ENCODE peak calls at places on chromosomes 5 and 9, in six cellular contexts. D is lower leg skin, U is astrocyte of the spinal cord, S is astrocyte, O is fibroblast of lung, P is OCI-LY7. W is an unnamed sample.

GRCh38 chr5:110785356-110785755 is 46.5 kb downstream of the SLC25A46 start:
- DNase-seq in O (peak), U (peak), P (no peak), S (peak), D (no peak), W (no peak)

GRCh38 chr9:14910178-14910805 is at the start of gene FREM1:
- DNase-seq in U (peak), P (no peak), D (peak), O (peak), S (no peak), W (no peak)

GRCh38 chr9:75238311-75238976 is 150.1 kb downstream of the OSTF1 start:
- DNase-seq in U (peak), O (peak), D (peak), P (peak), S (peak), W (no peak)

GRCh38 chr9:100601216-100601615 is 23.3 kb downstream of the CAVIN4 start:
- DNase-seq in P (peak), S (peak), U (peak), D (no peak), O (peak), W (no peak)

GRCh38 chr5:95761771-95762680 is 30.9 kb downstream of the RHOBTB3 start:
- DNase-seq in D (no peak), U (peak), P (peak), O (peak), S (peak), W (no peak)

GRCh38 chr9:131676431-131676972 is 63.4 kb downstream of the RAPGEF1 start:
- DNase-seq in U (peak), P (peak), S (no peak), O (no peak), D (no peak), W (no peak)

GRCh38 chr5:146940295-146940694 is 61.7 kb upstream of the PPP2R2B start:
- DNase-seq in D (no peak), U (no peak), P (no peak), S (no peak), O (no peak), W (no peak)

GRCh38 chr9:29422445-29422844 is 1849.2 kb upstream of the C9orf72 start:
- DNase-seq in D (no peak), U (no peak), S (no peak), P (peak), O (no peak), W (no peak)

GRCh38 chr9:130635721-130636647 is 28.4 kb upstream of the PRDM12 start:
- DNase-seq in O (no peak), S (no peak), D (no peak), U (no peak), P (no peak), W (no peak)

GRCh38 chr9:106707722-106708121 is 155.2 kb upstream of the ZNF462 start:
- DNase-seq in D (no peak), O (peak), U (no peak), P (no peak), S (no peak), W (no peak)

GRCh38 chr9:37617837-37618236 is 25.4 kb upstream of the TOMM5 start:
- DNase-seq in U (peak), S (peak), P (no peak), D (no peak), O (peak), W (peak)

GRCh38 chr9:36560813-36561212 is 11.9 kb upstream of the MELK start:
- DNase-seq in P (no peak), D (no peak), S (no peak), O (peak), U (no peak), W (no peak)

GRCh38 chr5:147346006-147346561 is 111.3 kb downstream of the STK32A start:
- DNase-seq in S (no peak), P (no peak), O (no peak), U (no peak), D (no peak), W (no peak)

GRCh38 chr9:92639124-92639523 is 30.8 kb downstream of the IPPK start:
- DNase-seq in S (no peak), U (no peak), P (no peak), O (no peak), D (no peak), W (no peak)
- TF ChIP-seq CTCF in S (no peak), U (no peak), P (no peak), O (no peak), D (no peak), W (no peak)

DNA sequence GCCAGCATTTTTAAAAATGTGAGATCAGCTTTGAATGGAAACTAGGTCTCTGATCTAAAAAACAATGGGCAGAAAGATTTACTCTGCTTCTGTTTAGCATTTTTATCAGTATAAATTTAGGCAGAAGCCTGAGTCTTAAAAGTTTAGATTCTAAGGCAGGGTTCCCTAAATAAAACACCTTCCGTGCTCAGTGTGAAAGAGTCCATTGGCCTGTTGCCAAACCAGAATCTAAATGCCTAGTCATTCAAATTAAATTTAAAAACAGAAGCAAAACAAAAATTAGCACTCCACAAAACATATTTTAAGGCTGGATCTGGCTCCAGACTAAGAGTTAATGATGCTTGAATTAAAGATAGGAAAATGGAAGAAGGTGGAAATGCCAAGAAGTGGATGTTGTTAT is 4.5 kb downstream of the TYRP1 start:
- DNase-seq in D (no peak), S (peak), P (no peak), U (no peak), O (peak), W (no peak)
- H3K4me3 ChIP-seq in D (no peak), S (no peak), P (no peak), U (no peak), O (no peak), W (peak)

GRCh38 chr5:171850354-171850947 is 64.8 kb downstream of the SMIM23 start:
- DNase-seq in U (no peak), D (no peak), P (peak), S (no peak), O (no peak), W (no peak)
- TF ChIP-seq CTCF in U (peak), D (no peak), P (peak), S (peak), O (peak), W (peak)

GRCh38 chr9:95491543-95492330 is 25.0 kb downstream of the PTCH1 start:
- DNase-seq in O (no peak), S (no peak), D (no peak), U (no peak), P (peak), W (no peak)

GRCh38 chr9:95495529-95495928 is 21.2 kb downstream of the PTCH1 start:
- DNase-seq in U (no peak), D (no peak), P (no peak), S (no peak), O (no peak), W (no peak)

GRCh38 chr9:95495988-95496387 is 20.8 kb downstream of the PTCH1 start:
- DNase-seq in D (no peak), O (no peak), S (no peak), P (peak), U (no peak), W (no peak)

GRCh38 chr9:95494416-95495371 is 22.1 kb downstream of the PTCH1 start:
- DNase-seq in U (peak), O (peak), P (peak), S (peak), D (no peak), W (no peak)

DNA sequence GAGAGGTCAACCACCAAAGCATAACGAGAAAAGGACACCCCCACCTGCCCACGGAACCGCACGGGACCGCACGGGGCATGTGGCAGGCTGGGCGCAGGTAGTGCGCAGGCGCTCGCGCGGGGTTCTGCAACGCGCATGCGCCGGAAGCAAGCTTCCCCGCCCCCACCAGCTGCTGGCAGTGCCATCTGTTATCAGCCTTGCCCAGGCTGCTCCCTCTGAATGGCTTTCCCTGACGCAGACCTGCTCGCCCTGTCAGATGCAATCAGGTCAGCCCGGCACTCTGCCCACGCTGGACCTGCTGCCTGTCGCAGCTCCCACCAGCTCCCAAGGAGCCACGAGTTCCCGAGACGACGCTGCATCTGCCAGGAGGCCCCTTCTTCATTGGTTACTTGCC is 22.8 kb downstream of the PTCH1 start:
- DNase-seq in S (no peak), U (no peak), O (no peak), D (no peak), P (peak), W (no peak)
- H3K4me3 ChIP-seq in S (peak), U (peak), O (no peak), D (no peak), P (peak), W (no peak)

GRCh38 chr5:38596997-38597396 is 40.6 kb upstream of the LIFR start:
- DNase-seq in O (no peak), S (no peak), U (no peak), D (no peak), P (no peak), W (peak)

GRCh38 chr5:38598296-38598993 is 42.0 kb upstream of the LIFR start:
- DNase-seq in U (no peak), S (no peak), P (no peak), O (no peak), D (no peak), W (no peak)

GRCh38 chr5:38600334-38601045 is 44.0 kb upstream of the LIFR start:
- DNase-seq in S (no peak), O (peak), P (no peak), U (no peak), D (no peak), W (no peak)

GRCh38 chr5:38601133-38601842 is 44.8 kb upstream of the LIFR start:
- DNase-seq in P (no peak), D (no peak), S (no peak), U (no peak), O (no peak), W (no peak)

DNA sequence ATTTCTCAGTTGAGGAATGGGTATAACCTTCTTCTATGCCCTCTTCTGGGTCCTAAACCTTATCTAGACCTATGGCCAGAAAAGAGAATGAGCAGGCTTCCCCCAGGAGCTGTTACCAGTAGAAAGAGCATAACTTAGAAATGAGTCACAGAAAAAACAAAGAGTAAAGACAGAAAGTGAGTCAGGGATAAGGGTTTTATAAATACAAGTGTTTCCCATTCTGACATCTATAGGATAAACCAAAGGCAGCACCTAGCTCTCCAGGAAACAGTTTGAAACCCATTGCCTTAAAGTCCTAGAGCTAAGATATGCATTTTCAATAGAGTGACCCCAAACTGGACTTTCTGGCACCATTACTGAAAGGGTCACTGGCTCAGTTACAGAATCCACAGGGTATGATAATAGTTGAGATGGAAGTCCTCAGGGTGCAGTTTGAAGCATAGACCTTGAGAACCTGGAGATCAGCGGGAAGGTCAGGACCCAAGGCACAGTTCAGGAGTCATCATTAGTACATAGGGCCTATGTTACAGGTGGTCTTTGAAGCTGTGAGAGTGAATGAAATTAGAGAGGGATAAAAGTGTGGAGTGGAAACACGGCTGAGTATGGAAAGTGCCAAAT is 42.7 kb upstream of the LIFR start:
- DNase-seq in U (peak), D (no peak), O (peak), P (no peak), S (peak), W (no peak)
- TF ChIP-seq CTCF in U (no peak), D (no peak), O (no peak), P (no peak), S (no peak), W (no peak)

GRCh38 chr9:68781866-68782265 is 76.8 kb downstream of the PIP5K1B start:
- DNase-seq in P (no peak), U (no peak), D (no peak), O (no peak), S (no peak), W (no peak)

GRCh38 chr9:68779558-68780376 is 74.7 kb downstream of the PIP5K1B start:
- DNase-seq in S (peak), U (peak), O (peak), D (peak), P (peak), W (peak)

GRCh38 chr9:68780735-68781134 is 75.7 kb downstream of the PIP5K1B start:
- DNase-seq in P (peak), O (peak), D (no peak), S (peak), U (peak), W (no peak)

GRCh38 chr9:68780377-68780707 is 75.3 kb downstream of the PIP5K1B start:
- DNase-seq in D (no peak), U (no peak), O (no peak), P (no peak), S (no peak), W (no peak)

DNA sequence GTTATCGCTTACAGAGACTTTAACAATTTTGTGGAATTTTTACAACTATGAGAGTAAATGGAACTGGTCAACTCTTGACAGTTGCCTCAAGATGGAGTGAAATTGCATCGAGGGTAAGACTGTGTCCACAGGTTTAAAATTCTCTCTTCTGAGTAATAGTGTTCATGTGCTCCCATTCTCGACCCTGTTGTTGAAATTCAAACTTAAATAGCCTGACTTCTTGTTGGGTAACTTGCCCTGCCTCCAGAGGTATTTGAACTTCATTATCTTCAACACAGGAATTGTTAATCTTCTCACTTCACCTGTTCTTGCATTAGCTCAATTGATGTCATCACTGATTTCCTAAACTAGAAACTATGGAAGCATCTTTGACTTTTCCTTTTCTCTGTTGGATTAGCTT is 77.5 kb downstream of the PIP5K1B start:
- DNase-seq in O (no peak), D (no peak), S (no peak), U (no peak), P (no peak), W (no peak)
- H3K4me3 ChIP-seq in O (no peak), D (no peak), S (no peak), U (no peak), P (peak), W (no peak)

DNA sequence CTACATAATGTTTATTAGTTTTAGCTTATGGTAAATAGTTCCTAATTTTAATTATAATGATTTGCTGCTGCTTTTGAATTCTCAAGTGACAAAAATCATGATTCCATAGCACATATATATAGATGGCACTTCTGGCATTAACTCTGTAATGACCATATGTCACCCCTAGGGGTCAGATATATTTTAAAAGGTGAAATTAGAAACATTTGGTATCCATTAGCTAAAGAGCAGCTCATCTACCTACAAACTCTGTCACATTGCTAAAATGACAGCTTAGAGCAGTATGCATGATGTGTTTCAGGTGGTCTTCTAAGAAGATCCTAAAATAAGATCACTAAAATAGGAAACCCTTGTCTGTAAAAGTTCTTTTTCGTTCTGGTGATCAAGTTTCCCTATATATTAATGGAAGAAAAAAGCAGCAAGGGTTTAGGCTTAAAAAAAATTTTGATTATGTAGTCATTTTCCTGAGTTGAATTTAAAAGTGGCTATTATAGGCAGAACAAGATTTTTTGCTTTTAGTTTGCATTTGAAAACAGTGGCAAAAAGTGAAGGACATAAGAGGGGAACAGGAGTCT is 157.7 kb upstream of the POU5F2 start:
- DNase-seq in D (no peak), S (no peak), P (peak), O (no peak), U (no peak), W (no peak)
- TF ChIP-seq CTCF in D (no peak), S (peak), P (peak), O (peak), U (peak), W (peak)

DNA sequence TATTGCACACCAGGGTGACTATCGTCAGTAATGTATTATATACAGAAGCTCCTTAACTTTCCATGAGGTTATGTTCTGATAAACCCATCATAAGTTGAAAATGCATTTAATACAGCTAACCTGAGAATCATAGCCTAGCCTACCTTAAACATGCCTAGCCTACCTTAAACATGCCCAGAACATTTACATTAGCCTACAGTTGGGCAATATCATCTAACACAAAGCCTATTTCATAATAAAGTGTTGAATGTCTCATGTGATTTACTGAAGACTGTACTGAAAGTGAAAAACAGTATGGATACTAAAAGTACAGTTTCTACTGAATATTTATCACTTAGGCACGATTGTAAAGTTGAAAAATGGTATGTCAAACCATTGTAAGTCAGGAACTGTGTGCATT is 1.5 kb downstream of the GM2A start:
- DNase-seq in O (no peak), S (no peak), P (no peak), D (no peak), U (no peak), W (no peak)
- H3K4me3 ChIP-seq in O (no peak), S (no peak), P (peak), D (no peak), U (no peak), W (no peak)